ENCODE peak calls at places on chromosomes 7 and 10, in ten cellular contexts. One of them, this sample, is unnamed.

GRCh38 chr10:126423779-126424491 is 35.7 kb upstream of the ADAM12 start:
- DNase-seq in central memory CD8-positive, alpha-beta T cell: no peak
- DNase-seq in GM12864: no peak
- DNase-seq in stimulated activated CD4-positive, alpha-beta T cell treated with anti-CD3 and anti-CD28 coated beads, Interleukin-12 subunit alpha, Interleukin-12 subunit beta, amount 100 ng/mL, for 48 hours: no peak
- DNase-seq in IMR-90: no peak
- DNase-seq in LoVo: peak; percentile 19
- DNase-seq in NCI-H2081 treated with DMSO at 0.1 percent for 48 hours: no peak
- DNase-seq in germinal center: no peak
- DNase-seq in effector memory CD8-positive, alpha-beta T cell: no peak
- DNase-seq in ovary: no peak
- DNase-seq in this sample: no peak

GRCh38 chr10:73887038-73888015 is 13.0 kb upstream of the CAMK2G start:
- DNase-seq in ovary: peak; percentile 79
- DNase-seq in GM12864: no peak
- DNase-seq in NCI-H2081 treated with DMSO at 0.1 percent for 48 hours: no peak
- DNase-seq in effector memory CD8-positive, alpha-beta T cell: no peak
- DNase-seq in LoVo: peak; percentile 97
- DNase-seq in IMR-90: peak; percentile 86
- DNase-seq in germinal center: peak; percentile 1
- DNase-seq in central memory CD8-positive, alpha-beta T cell: no peak
- DNase-seq in stimulated activated CD4-positive, alpha-beta T cell treated with anti-CD3 and anti-CD28 coated beads, Interleukin-12 subunit alpha, Interleukin-12 subunit beta, amount 100 ng/mL, for 48 hours: no peak
- DNase-seq in this sample: no peak

GRCh38 chr10:77636967-77637473 is 588 bp downstream of the KCNMA1 start:
- DNase-seq in stimulated activated CD4-positive, alpha-beta T cell treated with anti-CD3 and anti-CD28 coated beads, Interleukin-12 subunit alpha, Interleukin-12 subunit beta, amount 100 ng/mL, for 48 hours: no peak
- DNase-seq in effector memory CD8-positive, alpha-beta T cell: no peak
- DNase-seq in germinal center: no peak
- DNase-seq in NCI-H2081 treated with DMSO at 0.1 percent for 48 hours: no peak
- DNase-seq in GM12864: no peak
- DNase-seq in ovary: no peak
- DNase-seq in IMR-90: no peak
- DNase-seq in LoVo: no peak
- DNase-seq in central memory CD8-positive, alpha-beta T cell: no peak
- DNase-seq in this sample: no peak

GRCh38 chr7:117997862-117998825 is 124.9 kb upstream of the CTTNBP2 start:
- DNase-seq in germinal center: no peak
- DNase-seq in NCI-H2081 treated with DMSO at 0.1 percent for 48 hours: no peak
- DNase-seq in GM12864: no peak
- DNase-seq in central memory CD8-positive, alpha-beta T cell: no peak
- DNase-seq in effector memory CD8-positive, alpha-beta T cell: no peak
- DNase-seq in IMR-90: no peak
- DNase-seq in stimulated activated CD4-positive, alpha-beta T cell treated with anti-CD3 and anti-CD28 coated beads, Interleukin-12 subunit alpha, Interleukin-12 subunit beta, amount 100 ng/mL, for 48 hours: no peak
- DNase-seq in ovary: no peak
- DNase-seq in LoVo: peak; percentile 9
- DNase-seq in this sample: no peak

GRCh38 chr7:25578991-25579687 is 350.9 kb upstream of the NPVF start:
- DNase-seq in germinal center: no peak
- DNase-seq in central memory CD8-positive, alpha-beta T cell: no peak
- DNase-seq in effector memory CD8-positive, alpha-beta T cell: no peak
- DNase-seq in ovary: no peak
- DNase-seq in stimulated activated CD4-positive, alpha-beta T cell treated with anti-CD3 and anti-CD28 coated beads, Interleukin-12 subunit alpha, Interleukin-12 subunit beta, amount 100 ng/mL, for 48 hours: no peak
- DNase-seq in NCI-H2081 treated with DMSO at 0.1 percent for 48 hours: no peak
- DNase-seq in IMR-90: no peak
- DNase-seq in GM12864: no peak
- DNase-seq in LoVo: no peak
- DNase-seq in this sample: no peak

GRCh38 chr10:121792198-121792597 is 135.6 kb downstream of the ATE1 start:
- DNase-seq in stimulated activated CD4-positive, alpha-beta T cell treated with anti-CD3 and anti-CD28 coated beads, Interleukin-12 subunit alpha, Interleukin-12 subunit beta, amount 100 ng/mL, for 48 hours: no peak
- DNase-seq in GM12864: no peak
- DNase-seq in effector memory CD8-positive, alpha-beta T cell: no peak
- DNase-seq in LoVo: no peak
- DNase-seq in germinal center: no peak
- DNase-seq in IMR-90: peak; percentile 50
- DNase-seq in central memory CD8-positive, alpha-beta T cell: no peak
- DNase-seq in ovary: no peak
- DNase-seq in NCI-H2081 treated with DMSO at 0.1 percent for 48 hours: no peak
- DNase-seq in this sample: no peak

GRCh38 chr10:17512341-17513001 is 58.1 kb upstream of the ST8SIA6 start:
- DNase-seq in GM12864: no peak
- DNase-seq in stimulated activated CD4-positive, alpha-beta T cell treated with anti-CD3 and anti-CD28 coated beads, Interleukin-12 subunit alpha, Interleukin-12 subunit beta, amount 100 ng/mL, for 48 hours: no peak
- DNase-seq in germinal center: no peak
- DNase-seq in effector memory CD8-positive, alpha-beta T cell: no peak
- DNase-seq in IMR-90: peak; percentile 98
- DNase-seq in central memory CD8-positive, alpha-beta T cell: no peak
- DNase-seq in NCI-H2081 treated with DMSO at 0.1 percent for 48 hours: no peak
- DNase-seq in LoVo: peak; percentile 90
- DNase-seq in ovary: no peak
- DNase-seq in this sample: no peak

GRCh38 chr7:150368098-150368883 is at the start of gene REPIN1:
- DNase-seq in germinal center: peak; percentile 75
- DNase-seq in IMR-90: peak; percentile 79
- DNase-seq in stimulated activated CD4-positive, alpha-beta T cell treated with anti-CD3 and anti-CD28 coated beads, Interleukin-12 subunit alpha, Interleukin-12 subunit beta, amount 100 ng/mL, for 48 hours: peak; percentile 72
- DNase-seq in central memory CD8-positive, alpha-beta T cell: peak; percentile 54
- DNase-seq in GM12864: no peak
- DNase-seq in ovary: peak; percentile 93
- DNase-seq in effector memory CD8-positive, alpha-beta T cell: peak; percentile 77
- DNase-seq in NCI-H2081 treated with DMSO at 0.1 percent for 48 hours: no peak
- DNase-seq in LoVo: peak; percentile 95
- DNase-seq in this sample: peak; percentile 77

GRCh38 chr7:98866341-98866740 is 3.5 kb downstream of the TMEM130 start:
- DNase-seq in GM12864: no peak
- DNase-seq in ovary: no peak
- DNase-seq in effector memory CD8-positive, alpha-beta T cell: no peak
- DNase-seq in NCI-H2081 treated with DMSO at 0.1 percent for 48 hours: no peak
- DNase-seq in LoVo: no peak
- DNase-seq in central memory CD8-positive, alpha-beta T cell: no peak
- DNase-seq in germinal center: no peak
- DNase-seq in stimulated activated CD4-positive, alpha-beta T cell treated with anti-CD3 and anti-CD28 coated beads, Interleukin-12 subunit alpha, Interleukin-12 subunit beta, amount 100 ng/mL, for 48 hours: no peak
- DNase-seq in IMR-90: no peak
- DNase-seq in this sample: no peak

GRCh38 chr7:105596866-105597265 is 15.6 kb upstream of the EFCAB10 start:
- DNase-seq in IMR-90: no peak
- DNase-seq in GM12864: no peak
- DNase-seq in germinal center: no peak
- DNase-seq in effector memory CD8-positive, alpha-beta T cell: no peak
- DNase-seq in central memory CD8-positive, alpha-beta T cell: no peak
- DNase-seq in LoVo: no peak
- DNase-seq in ovary: no peak
- DNase-seq in NCI-H2081 treated with DMSO at 0.1 percent for 48 hours: no peak
- DNase-seq in stimulated activated CD4-positive, alpha-beta T cell treated with anti-CD3 and anti-CD28 coated beads, Interleukin-12 subunit alpha, Interleukin-12 subunit beta, amount 100 ng/mL, for 48 hours: no peak
- DNase-seq in this sample: no peak

GRCh38 chr7:150997817-150998216 is 7.0 kb downstream of the NOS3 start:
- DNase-seq in stimulated activated CD4-positive, alpha-beta T cell treated with anti-CD3 and anti-CD28 coated beads, Interleukin-12 subunit alpha, Interleukin-12 subunit beta, amount 100 ng/mL, for 48 hours: no peak
- DNase-seq in NCI-H2081 treated with DMSO at 0.1 percent for 48 hours: no peak
- DNase-seq in germinal center: no peak
- DNase-seq in LoVo: no peak
- DNase-seq in GM12864: no peak
- DNase-seq in central memory CD8-positive, alpha-beta T cell: no peak
- DNase-seq in effector memory CD8-positive, alpha-beta T cell: no peak
- DNase-seq in ovary: no peak
- DNase-seq in IMR-90: no peak
- DNase-seq in this sample: no peak

GRCh38 chr7:155038335-155038734 is 31.8 kb upstream of the HTR5A start:
- DNase-seq in GM12864: no peak
- DNase-seq in central memory CD8-positive, alpha-beta T cell: no peak
- DNase-seq in stimulated activated CD4-positive, alpha-beta T cell treated with anti-CD3 and anti-CD28 coated beads, Interleukin-12 subunit alpha, Interleukin-12 subunit beta, amount 100 ng/mL, for 48 hours: no peak
- DNase-seq in NCI-H2081 treated with DMSO at 0.1 percent for 48 hours: no peak
- DNase-seq in IMR-90: no peak
- DNase-seq in effector memory CD8-positive, alpha-beta T cell: no peak
- DNase-seq in ovary: no peak
- DNase-seq in LoVo: no peak
- DNase-seq in germinal center: no peak
- DNase-seq in this sample: no peak

GRCh38 chr7:111827863-111828504 is 265.7 kb upstream of the IMMP2L start:
- DNase-seq in IMR-90: peak; percentile 68
- DNase-seq in LoVo: peak; percentile 15
- DNase-seq in GM12864: no peak
- DNase-seq in stimulated activated CD4-positive, alpha-beta T cell treated with anti-CD3 and anti-CD28 coated beads, Interleukin-12 subunit alpha, Interleukin-12 subunit beta, amount 100 ng/mL, for 48 hours: no peak
- DNase-seq in effector memory CD8-positive, alpha-beta T cell: no peak
- DNase-seq in central memory CD8-positive, alpha-beta T cell: no peak
- DNase-seq in germinal center: no peak
- DNase-seq in NCI-H2081 treated with DMSO at 0.1 percent for 48 hours: no peak
- DNase-seq in ovary: no peak
- DNase-seq in this sample: no peak

GRCh38 chr10:117885206-117885605 is 161.5 kb downstream of the RAB11FIP2 start:
- DNase-seq in GM12864: no peak
- DNase-seq in NCI-H2081 treated with DMSO at 0.1 percent for 48 hours: no peak
- DNase-seq in stimulated activated CD4-positive, alpha-beta T cell treated with anti-CD3 and anti-CD28 coated beads, Interleukin-12 subunit alpha, Interleukin-12 subunit beta, amount 100 ng/mL, for 48 hours: no peak
- DNase-seq in IMR-90: no peak
- DNase-seq in effector memory CD8-positive, alpha-beta T cell: no peak
- DNase-seq in central memory CD8-positive, alpha-beta T cell: no peak
- DNase-seq in germinal center: no peak
- DNase-seq in LoVo: no peak
- DNase-seq in ovary: no peak
- DNase-seq in this sample: no peak

GRCh38 chr7:87391020-87391701 is 45.7 kb downstream of the CROT start:
- DNase-seq in GM12864: no peak
- DNase-seq in NCI-H2081 treated with DMSO at 0.1 percent for 48 hours: no peak
- DNase-seq in ovary: no peak
- DNase-seq in stimulated activated CD4-positive, alpha-beta T cell treated with anti-CD3 and anti-CD28 coated beads, Interleukin-12 subunit alpha, Interleukin-12 subunit beta, amount 100 ng/mL, for 48 hours: no peak
- DNase-seq in LoVo: no peak
- DNase-seq in central memory CD8-positive, alpha-beta T cell: no peak
- DNase-seq in germinal center: no peak
- DNase-seq in IMR-90: no peak
- DNase-seq in effector memory CD8-positive, alpha-beta T cell: no peak
- DNase-seq in this sample: no peak

GRCh38 chr10:84469470-84469869 is 141.1 kb downstream of the CCSER2 start:
- DNase-seq in LoVo: no peak
- DNase-seq in effector memory CD8-positive, alpha-beta T cell: no peak
- DNase-seq in germinal center: no peak
- DNase-seq in central memory CD8-positive, alpha-beta T cell: no peak
- DNase-seq in stimulated activated CD4-positive, alpha-beta T cell treated with anti-CD3 and anti-CD28 coated beads, Interleukin-12 subunit alpha, Interleukin-12 subunit beta, amount 100 ng/mL, for 48 hours: no peak
- DNase-seq in NCI-H2081 treated with DMSO at 0.1 percent for 48 hours: no peak
- DNase-seq in IMR-90: no peak
- DNase-seq in GM12864: no peak
- DNase-seq in ovary: no peak
- DNase-seq in this sample: no peak

GRCh38 chr7:92246363-92247101 is 758 bp downstream of the ANKIB1 start:
- DNase-seq in NCI-H2081 treated with DMSO at 0.1 percent for 48 hours: no peak
- DNase-seq in central memory CD8-positive, alpha-beta T cell: peak; percentile 16
- DNase-seq in germinal center: peak; percentile 55
- DNase-seq in LoVo: peak; percentile 24
- DNase-seq in stimulated activated CD4-positive, alpha-beta T cell treated with anti-CD3 and anti-CD28 coated beads, Interleukin-12 subunit alpha, Interleukin-12 subunit beta, amount 100 ng/mL, for 48 hours: no peak
- DNase-seq in GM12864: no peak
- DNase-seq in ovary: peak; percentile 42
- DNase-seq in effector memory CD8-positive, alpha-beta T cell: peak; percentile 39
- DNase-seq in IMR-90: peak; percentile 18
- DNase-seq in this sample: no peak

GRCh38 chr10:131090761-131091661 is 220.5 kb downstream of the TCERG1L start:
- DNase-seq in effector memory CD8-positive, alpha-beta T cell: no peak
- DNase-seq in GM12864: no peak
- DNase-seq in IMR-90: no peak
- DNase-seq in ovary: peak; percentile 29
- DNase-seq in stimulated activated CD4-positive, alpha-beta T cell treated with anti-CD3 and anti-CD28 coated beads, Interleukin-12 subunit alpha, Interleukin-12 subunit beta, amount 100 ng/mL, for 48 hours: no peak
- DNase-seq in LoVo: no peak
- DNase-seq in NCI-H2081 treated with DMSO at 0.1 percent for 48 hours: no peak
- DNase-seq in central memory CD8-positive, alpha-beta T cell: no peak
- DNase-seq in germinal center: no peak
- DNase-seq in this sample: no peak

GRCh38 chr10:12726971-12727831 is 274.3 kb downstream of the CCDC3 start:
- DNase-seq in IMR-90: no peak
- DNase-seq in GM12864: no peak
- DNase-seq in germinal center: no peak
- DNase-seq in effector memory CD8-positive, alpha-beta T cell: no peak
- DNase-seq in LoVo: peak; percentile 21
- DNase-seq in stimulated activated CD4-positive, alpha-beta T cell treated with anti-CD3 and anti-CD28 coated beads, Interleukin-12 subunit alpha, Interleukin-12 subunit beta, amount 100 ng/mL, for 48 hours: peak; percentile 27
- DNase-seq in central memory CD8-positive, alpha-beta T cell: no peak
- DNase-seq in ovary: no peak
- DNase-seq in NCI-H2081 treated with DMSO at 0.1 percent for 48 hours: no peak
- DNase-seq in this sample: no peak

GRCh38 chr10:117444497-117445040 is 69.3 kb upstream of the PDZD8 start:
- DNase-seq in germinal center: no peak
- DNase-seq in IMR-90: no peak
- DNase-seq in ovary: no peak
- DNase-seq in effector memory CD8-positive, alpha-beta T cell: no peak
- DNase-seq in NCI-H2081 treated with DMSO at 0.1 percent for 48 hours: no peak
- DNase-seq in GM12864: no peak
- DNase-seq in LoVo: no peak
- DNase-seq in stimulated activated CD4-positive, alpha-beta T cell treated with anti-CD3 and anti-CD28 coated beads, Interleukin-12 subunit alpha, Interleukin-12 subunit beta, amount 100 ng/mL, for 48 hours: no peak
- DNase-seq in central memory CD8-positive, alpha-beta T cell: no peak
- DNase-seq in this sample: no peak

GRCh38 chr7:98826400-98826799 is 43.4 kb downstream of the TMEM130 start:
- DNase-seq in GM12864: no peak
- DNase-seq in LoVo: no peak
- DNase-seq in central memory CD8-positive, alpha-beta T cell: no peak
- DNase-seq in NCI-H2081 treated with DMSO at 0.1 percent for 48 hours: no peak
- DNase-seq in germinal center: no peak
- DNase-seq in IMR-90: no peak
- DNase-seq in stimulated activated CD4-positive, alpha-beta T cell treated with anti-CD3 and anti-CD28 coated beads, Interleukin-12 subunit alpha, Interleukin-12 subunit beta, amount 100 ng/mL, for 48 hours: no peak
- DNase-seq in effector memory CD8-positive, alpha-beta T cell: no peak
- DNase-seq in ovary: no peak
- DNase-seq in this sample: no peak

GRCh38 chr7:12674861-12675260 is 12.6 kb upstream of the ARL4A start:
- DNase-seq in germinal center: no peak
- DNase-seq in GM12864: peak; percentile 22
- DNase-seq in central memory CD8-positive, alpha-beta T cell: peak; percentile 27
- DNase-seq in LoVo: peak; percentile 41
- DNase-seq in IMR-90: peak; percentile 61
- DNase-seq in NCI-H2081 treated with DMSO at 0.1 percent for 48 hours: no peak
- DNase-seq in stimulated activated CD4-positive, alpha-beta T cell treated with anti-CD3 and anti-CD28 coated beads, Interleukin-12 subunit alpha, Interleukin-12 subunit beta, amount 100 ng/mL, for 48 hours: no peak
- DNase-seq in effector memory CD8-positive, alpha-beta T cell: peak; percentile 59
- DNase-seq in ovary: no peak
- DNase-seq in this sample: peak; percentile 14

GRCh38 chr10:80288849-80289248 is 609 bp downstream of the MAT1A start:
- DNase-seq in GM12864: no peak
- DNase-seq in germinal center: no peak
- DNase-seq in LoVo: no peak
- DNase-seq in NCI-H2081 treated with DMSO at 0.1 percent for 48 hours: no peak
- DNase-seq in effector memory CD8-positive, alpha-beta T cell: no peak
- DNase-seq in ovary: no peak
- DNase-seq in stimulated activated CD4-positive, alpha-beta T cell treated with anti-CD3 and anti-CD28 coated beads, Interleukin-12 subunit alpha, Interleukin-12 subunit beta, amount 100 ng/mL, for 48 hours: no peak
- DNase-seq in central memory CD8-positive, alpha-beta T cell: no peak
- DNase-seq in IMR-90: no peak
- DNase-seq in this sample: no peak

GRCh38 chr10:14327535-14327934 is 3.2 kb downstream of the FRMD4A start:
- DNase-seq in central memory CD8-positive, alpha-beta T cell: no peak
- DNase-seq in GM12864: no peak
- DNase-seq in ovary: no peak
- DNase-seq in germinal center: no peak
- DNase-seq in IMR-90: no peak
- DNase-seq in LoVo: no peak
- DNase-seq in effector memory CD8-positive, alpha-beta T cell: no peak
- DNase-seq in NCI-H2081 treated with DMSO at 0.1 percent for 48 hours: no peak
- DNase-seq in stimulated activated CD4-positive, alpha-beta T cell treated with anti-CD3 and anti-CD28 coated beads, Interleukin-12 subunit alpha, Interleukin-12 subunit beta, amount 100 ng/mL, for 48 hours: no peak
- DNase-seq in this sample: no peak

GRCh38 chr7:111025013-111025412 is 65.9 kb upstream of the LRRN3 start:
- DNase-seq in stimulated activated CD4-positive, alpha-beta T cell treated with anti-CD3 and anti-CD28 coated beads, Interleukin-12 subunit alpha, Interleukin-12 subunit beta, amount 100 ng/mL, for 48 hours: peak; percentile 21
- DNase-seq in effector memory CD8-positive, alpha-beta T cell: no peak
- DNase-seq in LoVo: no peak
- DNase-seq in GM12864: no peak
- DNase-seq in IMR-90: no peak
- DNase-seq in NCI-H2081 treated with DMSO at 0.1 percent for 48 hours: no peak
- DNase-seq in germinal center: no peak
- DNase-seq in ovary: no peak
- DNase-seq in central memory CD8-positive, alpha-beta T cell: no peak
- DNase-seq in this sample: peak; percentile 65

GRCh38 chr7:15692621-15693020 is 6.1 kb upstream of the MEOX2 start:
- DNase-seq in central memory CD8-positive, alpha-beta T cell: no peak
- DNase-seq in germinal center: no peak
- DNase-seq in NCI-H2081 treated with DMSO at 0.1 percent for 48 hours: no peak
- DNase-seq in IMR-90: no peak
- DNase-seq in effector memory CD8-positive, alpha-beta T cell: no peak
- DNase-seq in GM12864: no peak
- DNase-seq in stimulated activated CD4-positive, alpha-beta T cell treated with anti-CD3 and anti-CD28 coated beads, Interleukin-12 subunit alpha, Interleukin-12 subunit beta, amount 100 ng/mL, for 48 hours: no peak
- DNase-seq in LoVo: no peak
- DNase-seq in ovary: no peak
- DNase-seq in this sample: no peak

GRCh38 chr10:77099136-77099535 is 538.5 kb downstream of the KCNMA1 start:
- DNase-seq in germinal center: no peak
- DNase-seq in GM12864: no peak
- DNase-seq in LoVo: no peak
- DNase-seq in central memory CD8-positive, alpha-beta T cell: no peak
- DNase-seq in stimulated activated CD4-positive, alpha-beta T cell treated with anti-CD3 and anti-CD28 coated beads, Interleukin-12 subunit alpha, Interleukin-12 subunit beta, amount 100 ng/mL, for 48 hours: no peak
- DNase-seq in NCI-H2081 treated with DMSO at 0.1 percent for 48 hours: no peak
- DNase-seq in effector memory CD8-positive, alpha-beta T cell: no peak
- DNase-seq in IMR-90: no peak
- DNase-seq in ovary: no peak
- DNase-seq in this sample: no peak

This sample was measured in stimulated activated naive CD8-positive, alpha-beta T cell treated with anti-CD3 and anti-CD28 coated beads, Interleukin-15, amount 100 ng/mL, for 72 hours.